ENCODE peak calls at places on chromosomes 7 and 10, in six cellular contexts. One of them, this sample, is unnamed.
A peak's percentile ranks its signal among the peaks of the same experiment; 100 is the strongest.

GRCh38 chr10:78255214-78255613 is 221.6 kb downstream of the RPS24 start:
- DNase-seq in CD8-positive, alpha-beta T cell: no peak
- DNase-seq in hepatocyte: no peak
- DNase-seq in fibroblast of lung: no peak
- DNase-seq in neuronal stem cell: no peak
- DNase-seq in suprapubic skin: no peak
- DNase-seq in this sample: no peak

GRCh38 chr10:28087675-28088351 is 88.9 kb upstream of the ODAD2 start:
- DNase-seq in suprapubic skin: no peak
- DNase-seq in hepatocyte: no peak
- DNase-seq in CD8-positive, alpha-beta T cell: no peak
- DNase-seq in fibroblast of lung: peak; percentile 95
- DNase-seq in neuronal stem cell: no peak
- DNase-seq in this sample: no peak

GRCh38 chr7:98329100-98329871 is 47.8 kb downstream of the BRI3 start:
- DNase-seq in hepatocyte: peak; percentile 58
- DNase-seq in suprapubic skin: no peak
- DNase-seq in CD8-positive, alpha-beta T cell: no peak
- DNase-seq in fibroblast of lung: peak; percentile 4
- DNase-seq in neuronal stem cell: no peak
- DNase-seq in this sample: no peak

GRCh38 chr10:124357583-124357930 is 61.2 kb downstream of the OAT start:
- DNase-seq in neuronal stem cell: no peak
- DNase-seq in fibroblast of lung: no peak
- DNase-seq in suprapubic skin: no peak
- DNase-seq in hepatocyte: no peak
- DNase-seq in CD8-positive, alpha-beta T cell: no peak
- DNase-seq in this sample: no peak

GRCh38 chr10:21169271-21169670 is 272.2 kb upstream of the NEBL start:
- DNase-seq in suprapubic skin: no peak
- DNase-seq in hepatocyte: no peak
- DNase-seq in neuronal stem cell: no peak
- DNase-seq in CD8-positive, alpha-beta T cell: no peak
- DNase-seq in fibroblast of lung: no peak
- DNase-seq in this sample: no peak

GRCh38 chr10:119504651-119505050 is 37.9 kb downstream of the RGS10 start:
- DNase-seq in fibroblast of lung: no peak
- DNase-seq in suprapubic skin: no peak
- DNase-seq in hepatocyte: no peak
- DNase-seq in CD8-positive, alpha-beta T cell: no peak
- DNase-seq in neuronal stem cell: no peak
- DNase-seq in this sample: no peak

GRCh38 chr10:89214766-89215165 is 7.6 kb upstream of the CH25H start:
- DNase-seq in hepatocyte: no peak
- DNase-seq in fibroblast of lung: no peak
- DNase-seq in suprapubic skin: no peak
- DNase-seq in CD8-positive, alpha-beta T cell: no peak
- DNase-seq in neuronal stem cell: no peak
- DNase-seq in this sample: no peak

GRCh38 chr10:117363027-117363426 is 12.2 kb downstream of the PDZD8 start:
- DNase-seq in suprapubic skin: no peak
- DNase-seq in CD8-positive, alpha-beta T cell: no peak
- DNase-seq in hepatocyte: no peak
- DNase-seq in fibroblast of lung: peak; percentile 41
- DNase-seq in neuronal stem cell: no peak
- DNase-seq in this sample: no peak

GRCh38 chr10:88489107-88489506 is 94.0 kb downstream of the RNLS start:
- DNase-seq in hepatocyte: no peak
- DNase-seq in fibroblast of lung: no peak
- DNase-seq in suprapubic skin: no peak
- DNase-seq in neuronal stem cell: no peak
- DNase-seq in CD8-positive, alpha-beta T cell: no peak
- DNase-seq in this sample: no peak

GRCh38 chr7:114787556-114787955 is 134.3 kb upstream of the MDFIC start:
- DNase-seq in hepatocyte: no peak
- DNase-seq in neuronal stem cell: no peak
- DNase-seq in suprapubic skin: no peak
- DNase-seq in fibroblast of lung: no peak
- DNase-seq in CD8-positive, alpha-beta T cell: no peak
- DNase-seq in this sample: no peak

GRCh38 chr10:6722616-6723004 is 142.5 kb upstream of the PRKCQ start:
- DNase-seq in CD8-positive, alpha-beta T cell: no peak
- DNase-seq in neuronal stem cell: no peak
- DNase-seq in suprapubic skin: no peak
- DNase-seq in fibroblast of lung: peak; percentile 52
- DNase-seq in hepatocyte: no peak
- DNase-seq in this sample: no peak

GRCh38 chr10:55410415-55410885 is 609.4 kb upstream of the PCDH15 start:
- DNase-seq in neuronal stem cell: peak; percentile 80
- DNase-seq in suprapubic skin: no peak
- DNase-seq in CD8-positive, alpha-beta T cell: no peak
- DNase-seq in fibroblast of lung: peak; percentile 15
- DNase-seq in hepatocyte: peak; percentile 28
- DNase-seq in this sample: no peak

DNA sequence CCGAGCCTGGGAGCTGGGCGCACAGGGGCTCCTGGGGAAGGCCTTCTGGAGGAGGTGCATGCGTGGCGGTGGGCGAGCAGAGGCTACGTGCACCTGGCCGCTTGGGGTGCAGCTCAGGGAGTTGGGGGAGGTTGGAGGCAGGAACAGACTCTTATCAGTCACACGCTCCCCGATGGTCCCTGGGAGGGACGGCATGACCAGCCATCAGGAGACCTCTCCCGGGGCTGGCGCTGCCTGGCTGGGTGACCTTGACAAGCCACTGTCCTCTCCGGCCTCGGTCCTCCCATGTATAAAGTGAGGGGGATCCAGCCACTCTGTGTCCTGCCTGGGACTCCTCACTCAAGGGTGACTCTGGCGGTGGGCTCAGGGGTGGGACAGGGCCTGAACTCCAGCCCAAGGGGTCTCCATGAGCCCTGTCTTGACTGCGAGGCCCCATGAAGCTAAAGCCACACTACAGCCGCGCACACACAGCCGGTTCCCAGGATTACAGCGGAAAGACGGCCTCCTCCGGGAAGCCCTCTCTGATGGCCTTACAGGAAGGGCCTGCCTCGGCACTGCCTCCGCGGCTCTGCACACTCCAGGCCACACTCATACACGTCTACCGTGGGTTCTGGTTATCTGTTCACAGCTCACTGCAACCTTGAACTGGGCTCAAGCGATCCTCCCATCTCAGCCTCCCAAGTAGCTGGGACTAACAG is 2.3 kb downstream of the TMEM184A start:
- DNase-seq in CD8-positive, alpha-beta T cell: no peak
- DNase-seq in fibroblast of lung: no peak
- DNase-seq in hepatocyte: no peak
- DNase-seq in neuronal stem cell: no peak
- DNase-seq in suprapubic skin: no peak
- DNase-seq in this sample: no peak
- H3K27me3 ChIP-seq in CD8-positive, alpha-beta T cell: no peaks in the 10 kb centered on the region
- H3K27me3 ChIP-seq in fibroblast of lung: no peaks in the 10 kb centered on the region
- H3K27me3 ChIP-seq in hepatocyte: no peaks in the 10 kb centered on the region
- H3K27me3 ChIP-seq in neuronal stem cell: peaks cover 3% of the 10 kb centered on the region
- H3K27me3 ChIP-seq in suprapubic skin: no peaks in the 10 kb centered on the region
- H3K27me3 ChIP-seq in this sample: no peaks in the 10 kb centered on the region

DNA sequence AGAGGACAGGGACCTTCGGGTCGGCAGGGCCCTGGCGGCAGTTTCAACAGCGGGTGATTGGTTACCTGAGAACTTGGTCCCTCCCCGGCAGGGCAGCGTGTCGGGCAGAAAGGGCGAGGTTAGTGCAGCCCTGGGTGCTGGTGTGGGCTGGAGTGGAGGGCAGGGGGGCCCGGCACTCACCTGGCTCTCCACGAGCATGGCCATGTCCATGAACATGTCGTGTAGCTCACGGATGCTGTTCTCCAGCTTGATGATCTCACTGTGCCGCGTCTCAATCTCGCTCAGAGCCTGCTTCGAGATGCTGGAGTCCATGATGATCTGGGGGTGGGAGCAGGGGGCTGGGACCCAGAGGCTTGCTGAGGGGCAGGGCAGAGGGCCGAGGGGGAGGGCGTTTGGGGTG is 16.8 kb downstream of the STX1A start:
- DNase-seq in suprapubic skin: no peak
- DNase-seq in fibroblast of lung: no peak
- DNase-seq in hepatocyte: no peak
- DNase-seq in CD8-positive, alpha-beta T cell: no peak
- DNase-seq in neuronal stem cell: no peak
- DNase-seq in this sample: no peak
- H3K27me3 ChIP-seq in suprapubic skin: no peaks in the 10 kb centered on the region
- H3K27me3 ChIP-seq in fibroblast of lung: no peaks in the 10 kb centered on the region
- H3K27me3 ChIP-seq in hepatocyte: no peaks in the 10 kb centered on the region
- H3K27me3 ChIP-seq in CD8-positive, alpha-beta T cell: no peaks in the 10 kb centered on the region
- H3K27me3 ChIP-seq in neuronal stem cell: no peaks in the 10 kb centered on the region
- H3K27me3 ChIP-seq in this sample: no peaks in the 10 kb centered on the region

DNA sequence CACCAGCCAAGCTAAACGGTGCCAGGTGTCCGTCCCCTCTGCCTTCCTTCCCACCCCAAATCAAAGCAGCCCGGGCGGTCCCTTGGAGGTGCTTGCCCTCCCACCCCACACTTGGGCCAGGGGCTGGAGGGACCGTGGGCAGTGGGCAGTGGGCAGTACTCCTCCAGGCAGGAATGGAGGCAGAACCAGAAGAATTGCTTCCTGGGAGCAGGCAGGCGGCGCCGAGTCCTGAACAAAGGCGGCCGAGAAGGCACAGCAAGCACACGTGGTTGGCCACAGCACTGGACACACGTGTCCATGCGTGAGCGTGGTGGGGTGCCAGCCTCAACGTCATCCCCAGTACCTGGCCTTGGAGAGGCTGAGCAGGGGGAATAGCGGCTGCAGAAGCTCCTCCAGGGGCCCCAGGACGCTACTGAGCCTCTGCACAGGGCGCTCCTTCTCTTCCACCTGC is 48.4 kb upstream of the NKX6-2 start:
- DNase-seq in suprapubic skin: no peak
- DNase-seq in hepatocyte: no peak
- DNase-seq in fibroblast of lung: no peak
- DNase-seq in neuronal stem cell: no peak
- DNase-seq in CD8-positive, alpha-beta T cell: no peak
- DNase-seq in this sample: no peak
- H3K27me3 ChIP-seq in suprapubic skin: peaks cover 82% of the 10 kb centered on the region
- H3K27me3 ChIP-seq in hepatocyte: peaks cover 21% of the 10 kb centered on the region
- H3K27me3 ChIP-seq in fibroblast of lung: peaks cover 8% of the 10 kb centered on the region
- H3K27me3 ChIP-seq in neuronal stem cell: no peaks in the 10 kb centered on the region
- H3K27me3 ChIP-seq in CD8-positive, alpha-beta T cell: peaks cover 2% of the 10 kb centered on the region
- H3K27me3 ChIP-seq in this sample: no peaks in the 10 kb centered on the region

DNA sequence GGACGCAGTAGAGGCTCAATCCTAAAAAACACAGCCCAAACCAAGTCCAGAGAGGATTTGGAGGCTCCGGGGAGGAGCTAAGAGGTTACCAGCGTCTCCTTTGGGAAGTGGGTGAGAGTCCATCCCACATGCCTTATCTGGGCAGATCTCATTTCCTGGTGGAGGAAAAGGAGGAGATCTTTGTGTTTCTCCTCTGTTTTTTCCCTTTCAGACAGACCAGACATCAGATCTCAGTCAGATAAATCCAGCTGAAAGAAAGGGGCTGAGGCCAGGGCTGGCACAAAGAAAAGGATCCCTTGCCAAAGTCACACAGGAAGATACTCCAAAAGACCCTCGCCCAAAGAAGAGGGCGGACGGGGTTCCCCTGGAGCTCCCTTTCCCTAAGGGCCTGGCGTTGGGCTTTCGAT is 58.3 kb upstream of the COMTD1 start:
- DNase-seq in suprapubic skin: no peak
- DNase-seq in hepatocyte: no peak
- DNase-seq in neuronal stem cell: no peak
- DNase-seq in CD8-positive, alpha-beta T cell: no peak
- DNase-seq in fibroblast of lung: peak; percentile 42
- DNase-seq in this sample: no peak
- H3K27me3 ChIP-seq in suprapubic skin: no peaks in the 10 kb centered on the region
- H3K27me3 ChIP-seq in hepatocyte: no peaks in the 10 kb centered on the region
- H3K27me3 ChIP-seq in neuronal stem cell: peaks cover 19% of the 10 kb centered on the region
- H3K27me3 ChIP-seq in CD8-positive, alpha-beta T cell: no peaks in the 10 kb centered on the region
- H3K27me3 ChIP-seq in fibroblast of lung: peaks cover 49% of the 10 kb centered on the region
- H3K27me3 ChIP-seq in this sample: peaks cover 47% of the 10 kb centered on the region

DNA sequence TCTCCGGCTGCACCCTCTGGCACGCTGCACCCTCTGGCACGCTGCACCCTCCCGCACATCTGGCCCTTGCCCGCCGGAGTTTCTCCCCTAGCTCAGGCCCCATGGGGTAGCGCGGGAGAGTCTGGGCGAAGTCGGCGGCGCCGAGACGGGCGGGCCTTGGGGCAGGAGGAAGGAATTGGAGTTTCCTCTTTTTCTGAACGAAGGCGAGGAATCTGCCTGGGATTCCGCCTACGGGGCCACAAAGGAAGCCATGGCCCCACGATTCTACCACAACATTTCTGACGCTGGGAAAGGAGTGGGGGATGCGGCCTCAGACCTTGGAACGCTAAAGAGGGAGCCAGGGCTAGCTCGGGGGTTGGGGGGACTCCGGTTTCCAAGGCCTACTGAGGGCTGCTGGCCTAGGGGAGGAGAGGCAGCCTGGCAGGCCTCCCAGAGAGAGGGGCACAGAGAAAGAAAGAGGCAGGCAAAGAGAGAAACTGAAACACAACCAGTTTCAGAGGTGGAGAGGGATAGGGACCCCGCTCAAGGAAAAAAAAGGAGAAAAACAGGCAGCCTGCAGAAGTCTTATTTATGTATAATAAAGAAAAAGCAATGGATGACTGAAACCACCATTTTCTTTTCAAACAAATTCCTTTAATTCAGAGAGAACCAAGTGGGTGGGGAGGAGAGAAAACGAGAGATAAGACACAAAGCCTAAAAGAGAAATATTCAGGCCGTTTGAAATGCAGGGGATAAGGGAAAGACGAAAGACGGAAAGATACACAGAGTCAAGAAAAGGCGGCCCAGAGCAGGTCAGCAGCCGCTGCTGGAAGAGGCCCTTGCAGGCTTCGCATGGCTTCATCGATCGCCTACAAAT is 4.3 kb downstream of the TLX1 start:
- DNase-seq in hepatocyte: no peak
- DNase-seq in neuronal stem cell: no peak
- DNase-seq in suprapubic skin: no peak
- DNase-seq in CD8-positive, alpha-beta T cell: no peak
- DNase-seq in fibroblast of lung: no peak
- DNase-seq in this sample: no peak
- H3K27me3 ChIP-seq in hepatocyte: peaks cover 100% of the 10 kb centered on the region
- H3K27me3 ChIP-seq in neuronal stem cell: peaks cover 100% of the 10 kb centered on the region
- H3K27me3 ChIP-seq in suprapubic skin: peaks cover 100% of the 10 kb centered on the region
- H3K27me3 ChIP-seq in CD8-positive, alpha-beta T cell: peaks cover 66% of the 10 kb centered on the region
- H3K27me3 ChIP-seq in fibroblast of lung: peaks cover 96% of the 10 kb centered on the region
- H3K27me3 ChIP-seq in this sample: peaks cover 27% of the 10 kb centered on the region

DNA sequence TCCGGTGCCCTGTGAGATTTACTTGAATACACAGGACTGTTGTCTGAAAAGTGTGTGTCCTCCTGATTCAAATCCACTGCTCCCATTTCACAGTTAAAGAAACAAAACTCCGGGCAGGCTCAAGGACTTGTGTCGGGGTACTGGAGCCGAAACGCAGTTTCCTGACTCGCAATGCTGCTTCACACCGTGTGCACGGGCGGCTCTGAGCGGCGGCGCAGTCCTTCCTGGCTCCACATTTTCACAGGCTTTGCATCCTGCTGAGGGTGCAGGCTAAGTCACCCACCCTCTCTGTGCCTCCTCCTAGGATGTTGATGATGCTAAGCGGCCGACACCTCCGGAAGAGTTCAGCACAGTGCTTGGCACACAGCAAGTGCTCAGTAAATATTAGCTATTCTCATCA is 65.4 kb downstream of the SLIT1 start:
- DNase-seq in hepatocyte: no peak
- DNase-seq in fibroblast of lung: no peak
- DNase-seq in neuronal stem cell: no peak
- DNase-seq in suprapubic skin: no peak
- DNase-seq in CD8-positive, alpha-beta T cell: no peak
- DNase-seq in this sample: no peak
- H3K27me3 ChIP-seq in hepatocyte: peaks cover 9% of the 10 kb centered on the region
- H3K27me3 ChIP-seq in fibroblast of lung: peaks cover 15% of the 10 kb centered on the region
- H3K27me3 ChIP-seq in neuronal stem cell: no peaks in the 10 kb centered on the region
- H3K27me3 ChIP-seq in suprapubic skin: peaks cover 46% of the 10 kb centered on the region
- H3K27me3 ChIP-seq in CD8-positive, alpha-beta T cell: no peaks in the 10 kb centered on the region
- H3K27me3 ChIP-seq in this sample: no peaks in the 10 kb centered on the region

GRCh38 chr10:12727832-12728215 is 273.7 kb downstream of the CCDC3 start:
- DNase-seq in CD8-positive, alpha-beta T cell: no peak
- DNase-seq in neuronal stem cell: no peak
- DNase-seq in fibroblast of lung: no peak
- DNase-seq in suprapubic skin: no peak
- DNase-seq in hepatocyte: peak; percentile 74
- DNase-seq in this sample: no peak
- H3K27me3 ChIP-seq in CD8-positive, alpha-beta T cell: no peaks in the 10 kb centered on the region
- H3K27me3 ChIP-seq in neuronal stem cell: no peaks in the 10 kb centered on the region
- H3K27me3 ChIP-seq in fibroblast of lung: no peaks in the 10 kb centered on the region
- H3K27me3 ChIP-seq in suprapubic skin: no peaks in the 10 kb centered on the region
- H3K27me3 ChIP-seq in hepatocyte: no peaks in the 10 kb centered on the region
- H3K27me3 ChIP-seq in this sample: no peaks in the 10 kb centered on the region